ENCODE peak calls at places on chromosomes 1 and 21, in eight cellular contexts. D is renal cortical epithelial cell; A is T-helper 1 cell; Z is GM04504; V is glutamatergic neuron; P is stimulated activated CD4-positive, alpha-beta T cell treated with anti-CD3 and anti-CD28 coated beads, TNF-alpha, amount 100 ng/mL, for 4 hours; J is activated CD4-positive, alpha-beta T cell treated with anti-CD3 and anti-CD28 coated beads for 4 hours; T is activated CD4-positive, CD25-positive, alpha-beta regulatory T cell. N is an unnamed sample.

GRCh38 chr1:19737413-19737812 is 62.3 kb downstream of the TMCO4 start:
- DNase-seq in D (peak), A (no peak), Z (no peak), V (peak), P (no peak), J (no peak), T (no peak), N (no peak)

GRCh38 chr1:5793516-5793915 is 198.7 kb downstream of the NPHP4 start:
- DNase-seq in D (no peak), A (no peak), Z (no peak), V (no peak), P (no peak), J (no peak), T (no peak), N (no peak)

GRCh38 chr21:29384608-29385359 is 86.1 kb downstream of the BACH1 start:
- DNase-seq in D (peak), A (no peak), Z (no peak), V (no peak), P (no peak), J (no peak), T (no peak), N (no peak)

GRCh38 chr1:93346472-93346991 is 825 bp downstream of the DR1 start:
- DNase-seq in D (peak), A (peak), Z (no peak), V (no peak), P (no peak), J (no peak), T (no peak), N (peak)

GRCh38 chr1:158045639-158046038 is 52.2 kb downstream of the KIRREL1 start:
- DNase-seq in D (peak), A (no peak), Z (peak), V (no peak), P (no peak), J (no peak), T (no peak), N (no peak)

GRCh38 chr1:76957961-76958360 is 90.7 kb downstream of the ST6GALNAC5 start:
- DNase-seq in D (no peak), A (no peak), Z (no peak), V (no peak), P (no peak), J (no peak), T (no peak), N (no peak)

GRCh38 chr1:228527596-228527995 is 40.4 kb downstream of the RNF187 start:
- DNase-seq in D (no peak), A (no peak), Z (no peak), V (no peak), P (no peak), J (no peak), T (no peak), N (no peak)

GRCh38 chr1:117568999-117569398 is 36.8 kb upstream of the TENT5C start:
- DNase-seq in D (no peak), A (no peak), Z (no peak), V (no peak), P (no peak), J (no peak), T (no peak), N (no peak)

GRCh38 chr1:225888289-225888897 is 553 bp downstream of the LEFTY1 start:
- DNase-seq in D (no peak), A (no peak), Z (no peak), V (no peak), P (no peak), J (no peak), T (no peak), N (no peak)

GRCh38 chr1:26848947-26849774 is 13.8 kb upstream of the SFN start:
- DNase-seq in D (peak), A (no peak), Z (peak), V (no peak), P (no peak), J (no peak), T (no peak), N (no peak)

GRCh38 chr1:44628962-44629756 is 45.1 kb downstream of the TMEM53 start:
- DNase-seq in D (peak), A (no peak), Z (peak), V (no peak), P (no peak), J (no peak), T (no peak), N (no peak)

GRCh38 chr1:47337350-47337749 is 3.8 kb downstream of the CMPK1 start:
- DNase-seq in D (no peak), A (no peak), Z (no peak), V (no peak), P (no peak), J (no peak), T (no peak), N (no peak)

GRCh38 chr1:25757846-25758185 is 42.2 kb upstream of the SELENON start:
- DNase-seq in D (no peak), A (no peak), Z (no peak), V (no peak), P (no peak), J (no peak), T (no peak), N (no peak)

GRCh38 chr1:234619071-234619480 is 9.1 kb upstream of the IRF2BP2 start:
- DNase-seq in D (peak), A (no peak), Z (no peak), V (no peak), P (no peak), J (no peak), T (no peak), N (no peak)

GRCh38 chr1:109802901-109803561 is 39.3 kb upstream of the EPS8L3 start:
- DNase-seq in D (peak), A (no peak), Z (no peak), V (peak), P (no peak), J (no peak), T (no peak), N (no peak)

GRCh38 chr1:154423988-154424326 is 18.8 kb downstream of the IL6R start:
- DNase-seq in D (no peak), A (no peak), Z (no peak), V (no peak), P (no peak), J (no peak), T (no peak), N (no peak)

GRCh38 chr21:37101384-37101783 is 28.3 kb downstream of the TTC3 start:
- DNase-seq in D (no peak), A (no peak), Z (no peak), V (no peak), P (no peak), J (no peak), T (no peak), N (no peak)

N was measured in activated T-cell treated with anti-CD3 and anti-CD28 coated beads for 4 hours.